ENCODE peak calls at places on chromosomes 12 and 14, in seven cellular contexts. X, Q, T, G, A, I and Z are unnamed samples.

GRCh38 chr14:23307687-23308644 is 1.3 kb downstream of the BCL2L2 start:
- DNase-seq in X (no peak), Q (no peak), T (no peak), G (no peak), A (no peak), I (no peak), Z (no peak)

GRCh38 chr12:47905313-47905730 is 528 bp upstream of the VDR start:
- DNase-seq in X (no peak), Q (no peak), T (peak), G (peak), A (no peak), I (no peak), Z (no peak)

GRCh38 chr14:35254736-35255135 is 37.4 kb upstream of the PSMA6 start:
- DNase-seq in X (peak), Q (no peak), T (no peak), G (no peak), A (no peak), I (no peak), Z (no peak)

GRCh38 chr12:34602213-34602940 is 580.1 kb downstream of the ALG10 start:
- DNase-seq in X (no peak), Q (no peak), T (no peak), G (peak), A (no peak), I (no peak), Z (no peak)

GRCh38 chr12:6070472-6071257 is 53.8 kb downstream of the VWF start:
- DNase-seq in X (no peak), Q (no peak), T (no peak), G (no peak), A (no peak), I (no peak), Z (peak)

GRCh38 chr14:94394594-94395305 is 6.3 kb upstream of the SERPINA1 start:
- DNase-seq in X (no peak), Q (no peak), T (no peak), G (no peak), A (no peak), I (no peak), Z (peak)

GRCh38 chr14:37819155-37820015 is 224.0 kb downstream of the TTC6 start:
- DNase-seq in X (no peak), Q (no peak), T (no peak), G (no peak), A (no peak), I (no peak), Z (peak)

GRCh38 chr12:58668831-58669230 is 251.5 kb downstream of the LRIG3 start:
- DNase-seq in X (no peak), Q (no peak), T (no peak), G (no peak), A (no peak), I (no peak), Z (no peak)

GRCh38 chr12:40889329-40889728 is 197.1 kb downstream of the CNTN1 start:
- DNase-seq in X (no peak), Q (no peak), T (no peak), G (no peak), A (no peak), I (no peak), Z (no peak)

GRCh38 chr14:49218436-49219092 is 367.6 kb downstream of the RPS29 start:
- DNase-seq in X (no peak), Q (no peak), T (no peak), G (no peak), A (no peak), I (no peak), Z (no peak)

GRCh38 chr14:61586539-61587396 is 108.5 kb upstream of the HIF1A start:
- DNase-seq in X (no peak), Q (peak), T (no peak), G (no peak), A (no peak), I (no peak), Z (no peak)

GRCh38 chr12:113333877-113334785 is 778 bp downstream of the SLC8B1 start:
- DNase-seq in X (no peak), Q (no peak), T (no peak), G (no peak), A (no peak), I (no peak), Z (no peak)

GRCh38 chr12:98464155-98464554 is 51.2 kb upstream of the TMPO start:
- DNase-seq in X (no peak), Q (no peak), T (no peak), G (no peak), A (no peak), I (no peak), Z (no peak)

GRCh38 chr12:72072613-72073212 is 134.1 kb downstream of the TPH2 start:
- DNase-seq in X (no peak), Q (no peak), T (no peak), G (peak), A (no peak), I (no peak), Z (no peak)

GRCh38 chr14:35402323-35403084 is 2.0 kb downstream of the NFKBIA start:
- DNase-seq in X (no peak), Q (no peak), T (no peak), G (no peak), A (no peak), I (no peak), Z (no peak)

GRCh38 chr14:71070169-71070568 is 162.9 kb downstream of the PCNX1 start:
- DNase-seq in X (no peak), Q (no peak), T (no peak), G (no peak), A (no peak), I (no peak), Z (no peak)

GRCh38 chr12:47835831-47836155 is 16.1 kb upstream of the HDAC7 start:
- DNase-seq in X (no peak), Q (no peak), T (no peak), G (no peak), A (no peak), I (no peak), Z (no peak)

GRCh38 chr14:104768437-104769323 is 15.7 kb downstream of the SIVA1 start:
- DNase-seq in X (peak), Q (peak), T (peak), G (peak), A (peak), I (peak), Z (peak)

GRCh38 chr14:34933301-34933700 is 49.5 kb upstream of the SRP54 start:
- DNase-seq in X (no peak), Q (no peak), T (no peak), G (no peak), A (no peak), I (no peak), Z (no peak)

GRCh38 chr12:114166360-114166759 is 200.2 kb upstream of the RBM19 start:
- DNase-seq in X (no peak), Q (peak), T (peak), G (peak), A (peak), I (no peak), Z (peak)

GRCh38 chr14:23441076-23441475 is 5.6 kb upstream of the MYH7 start:
- DNase-seq in X (no peak), Q (no peak), T (no peak), G (no peak), A (no peak), I (no peak), Z (no peak)

GRCh38 chr14:102125546-102125945 is 14.2 kb upstream of the WDR20 start:
- DNase-seq in X (no peak), Q (no peak), T (no peak), G (no peak), A (no peak), I (no peak), Z (no peak)

GRCh38 chr12:124919646-124920352 is 5.3 kb upstream of the UBC start:
- DNase-seq in X (peak), Q (no peak), T (no peak), G (no peak), A (no peak), I (no peak), Z (no peak)

GRCh38 chr12:108231909-108232434 is 102.9 kb downstream of the WSCD2 start:
- DNase-seq in X (no peak), Q (no peak), T (no peak), G (no peak), A (no peak), I (no peak), Z (no peak)

GRCh38 chr12:108234155-108234554 is 105.0 kb downstream of the CMKLR1 start:
- DNase-seq in X (no peak), Q (no peak), T (no peak), G (peak), A (no peak), I (no peak), Z (no peak)

GRCh38 chr12:108231109-108231905 is 102.2 kb downstream of the WSCD2 start:
- DNase-seq in X (no peak), Q (no peak), T (no peak), G (no peak), A (no peak), I (no peak), Z (no peak)

GRCh38 chr12:108235231-108235959 is 103.7 kb downstream of the CMKLR1 start:
- DNase-seq in X (no peak), Q (no peak), T (no peak), G (no peak), A (no peak), I (no peak), Z (no peak)

GRCh38 chr12:108232565-108232964 is 103.5 kb downstream of the WSCD2 start:
- DNase-seq in X (no peak), Q (no peak), T (peak), G (no peak), A (peak), I (no peak), Z (no peak)
- TF ChIP-seq SIN3A in X (no peak), Q (no peak), T (no peak), G (no peak), A (no peak), I (no peak), Z (no peak)

GRCh38 chr12:53077030-53077429 is 2.2 kb downstream of the SPRYD3 start:
- DNase-seq in X (no peak), Q (no peak), T (no peak), G (no peak), A (no peak), I (no peak), Z (no peak)
- TF ChIP-seq SIN3A in X (no peak), Q (no peak), T (no peak), G (no peak), A (no peak), I (no peak), Z (no peak)

GRCh38 chr14:65975865-65976264 is 510.3 kb upstream of the CCDC196 start:
- DNase-seq in X (no peak), Q (no peak), T (no peak), G (no peak), A (no peak), I (no peak), Z (no peak)
- TF ChIP-seq SIN3A in X (no peak), Q (no peak), T (no peak), G (no peak), A (no peak), I (no peak), Z (no peak)

GRCh38 chr12:120468271-120468845 is 1.2 kb downstream of the SRSF9 start:
- DNase-seq in X (no peak), Q (peak), T (no peak), G (peak), A (no peak), I (no peak), Z (peak)

GRCh38 chr12:120467439-120467838 is 2.1 kb downstream of the SRSF9 start:
- DNase-seq in X (no peak), Q (no peak), T (no peak), G (no peak), A (no peak), I (no peak), Z (no peak)

GRCh38 chr12:120469450-120470149 is at the start of gene SRSF9:
- DNase-seq in X (peak), Q (peak), T (peak), G (peak), A (peak), I (peak), Z (peak)

GRCh38 chr12:120470150-120470817 is 736 bp upstream of the SRSF9 start:
- DNase-seq in X (no peak), Q (no peak), T (no peak), G (no peak), A (no peak), I (no peak), Z (peak)

DNA sequence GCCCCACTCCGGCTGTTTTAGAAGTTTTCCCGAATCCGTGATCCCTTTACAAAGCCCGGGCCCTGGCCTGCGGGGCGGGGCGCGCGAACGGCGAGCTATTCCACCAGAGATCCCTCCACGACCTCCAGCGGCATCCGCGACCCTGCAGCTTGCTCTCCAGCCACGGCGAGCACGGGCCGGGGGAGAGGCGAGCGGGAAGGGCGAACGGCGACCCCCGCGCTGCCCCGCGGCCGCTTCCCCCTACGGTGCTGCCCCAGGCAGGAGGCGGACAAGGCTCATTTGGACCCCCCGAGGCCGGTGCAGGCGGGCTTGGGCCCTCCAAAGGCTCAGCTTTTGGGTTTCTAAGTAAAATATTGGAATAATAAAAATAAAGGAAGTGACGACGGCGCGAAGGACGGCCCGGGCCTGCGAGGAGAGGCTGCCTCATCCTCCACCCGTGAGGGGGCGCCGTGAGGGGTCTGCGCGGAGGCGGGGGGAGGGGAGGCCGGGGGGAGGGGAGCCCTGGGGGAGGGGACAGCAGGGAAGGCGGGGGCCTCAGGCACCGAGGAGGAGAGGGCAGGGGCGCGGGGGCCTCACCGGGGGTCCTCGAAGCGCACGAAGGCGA is 600 bp downstream of the SRSF9 start:
- DNase-seq in X (no peak), Q (no peak), T (peak), G (peak), A (no peak), I (no peak), Z (no peak)
- TF ChIP-seq SIN3A in X (no peak), Q (no peak), T (peak), G (peak), A (no peak), I (no peak), Z (no peak)

DNA sequence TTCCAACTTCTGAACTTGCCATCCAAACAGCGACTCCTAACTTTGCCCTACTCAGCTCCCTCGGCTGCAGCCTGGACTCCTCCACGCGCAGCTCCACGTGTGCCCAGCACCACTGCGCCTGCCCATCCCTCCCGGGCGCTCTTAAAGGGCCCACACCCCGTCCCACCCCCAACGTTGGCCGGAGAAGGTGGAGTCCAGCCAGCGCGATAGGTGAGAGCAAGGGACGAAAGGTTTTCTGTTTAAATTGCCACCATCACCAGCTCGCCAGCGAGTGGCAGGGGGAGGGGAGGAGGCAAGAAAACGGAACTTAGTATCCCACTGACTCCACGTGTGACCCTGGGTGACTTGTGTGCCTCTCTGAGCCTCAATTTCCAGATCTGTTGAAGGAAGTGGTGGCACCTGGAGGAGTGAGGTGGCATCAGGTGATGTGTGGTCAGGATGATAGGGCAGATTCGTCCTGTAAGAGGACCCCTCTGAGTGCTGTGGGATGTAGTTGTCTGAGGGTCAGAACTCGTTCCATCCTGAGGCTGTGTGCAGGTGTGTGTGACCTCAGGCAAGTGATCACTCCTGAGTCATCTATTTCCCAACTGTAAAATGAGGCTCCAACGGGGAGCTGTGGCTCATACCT is 59.7 kb downstream of the TRPV4 start:
- DNase-seq in X (no peak), Q (no peak), T (no peak), G (no peak), A (no peak), I (no peak), Z (no peak)
- TF ChIP-seq SIN3A in X (no peak), Q (no peak), T (no peak), G (no peak), A (peak), I (no peak), Z (peak)

GRCh38 chr12:21989819-21990412 is 48.7 kb upstream of the ABCC9 start:
- DNase-seq in X (no peak), Q (no peak), T (no peak), G (peak), A (peak), I (no peak), Z (peak)
- TF ChIP-seq SIN3A in X (no peak), Q (no peak), T (no peak), G (no peak), A (no peak), I (no peak), Z (no peak)

DNA sequence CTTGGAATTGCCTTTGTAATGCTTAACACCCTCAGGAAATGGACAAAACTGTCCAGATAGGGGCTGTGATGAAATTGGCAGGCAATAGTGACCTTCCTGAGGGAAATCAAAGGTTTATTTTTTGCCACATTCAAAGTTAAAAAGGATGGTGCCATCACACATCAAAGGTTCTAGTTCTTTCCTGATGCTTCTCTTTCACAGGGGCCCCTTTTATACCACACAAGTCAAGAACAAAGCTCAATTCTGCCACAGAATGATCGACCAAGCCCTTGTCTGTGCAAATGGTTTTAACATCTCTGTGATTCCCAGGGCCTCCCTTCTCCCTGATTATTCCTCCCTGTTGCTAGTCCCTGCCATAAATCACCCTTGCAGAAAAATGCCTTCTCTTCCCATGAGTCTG is 22.6 kb downstream of the SMCO2 start:
- DNase-seq in X (no peak), Q (no peak), T (no peak), G (no peak), A (no peak), I (no peak), Z (no peak)
- TF ChIP-seq SIN3A in X (no peak), Q (no peak), T (no peak), G (no peak), A (no peak), I (no peak), Z (no peak)

GRCh38 chr14:55381561-55381960 is 30.1 kb downstream of the ATG14 start:
- DNase-seq in X (no peak), Q (no peak), T (no peak), G (no peak), A (no peak), I (no peak), Z (no peak)
- TF ChIP-seq SIN3A in X (no peak), Q (no peak), T (no peak), G (no peak), A (no peak), I (no peak), Z (no peak)

DNA sequence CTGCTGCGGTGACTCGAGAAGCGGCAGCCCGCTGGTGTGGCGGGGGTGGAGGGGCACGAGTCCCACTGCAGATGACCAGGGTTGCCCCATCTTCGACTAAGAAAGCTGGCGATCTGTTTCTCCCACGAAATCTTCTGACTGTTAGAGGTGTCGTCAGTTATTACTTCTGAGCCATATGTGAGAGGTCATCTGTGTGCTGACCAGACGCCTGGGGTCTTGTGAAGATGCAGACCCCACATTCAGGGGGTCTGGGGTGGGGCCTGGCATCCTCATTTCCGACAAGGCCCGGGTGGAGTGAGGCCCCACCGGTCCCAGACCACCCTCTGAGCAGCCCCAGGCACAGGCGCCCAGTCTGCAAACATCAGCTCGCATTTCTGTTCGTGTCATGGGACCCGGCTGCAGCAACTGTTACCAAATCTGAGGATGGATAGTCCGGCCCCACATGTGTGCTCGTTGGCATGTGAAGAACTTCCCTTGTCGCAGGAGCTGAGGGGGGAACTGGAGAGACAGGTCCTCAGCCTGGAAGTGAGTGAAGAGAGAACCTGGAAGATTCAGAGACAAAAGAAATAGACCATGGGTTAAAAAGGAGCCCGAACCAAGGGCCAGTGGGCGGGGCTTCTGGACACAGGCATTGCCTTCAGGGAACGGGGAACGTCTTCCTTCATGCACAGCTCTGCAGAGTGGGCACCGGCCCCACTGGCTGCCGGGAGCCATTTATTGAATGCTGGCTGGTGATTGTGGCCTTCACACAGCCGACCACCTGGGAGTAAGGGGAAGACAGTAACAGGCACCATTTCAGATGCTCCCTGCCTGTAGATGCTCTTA is 135.2 kb downstream of the ADGRD1 start:
- DNase-seq in X (no peak), Q (no peak), T (no peak), G (no peak), A (no peak), I (no peak), Z (no peak)
- TF ChIP-seq SIN3A in X (no peak), Q (no peak), T (no peak), G (no peak), A (no peak), I (no peak), Z (no peak)

GRCh38 chr12:94080684-94081009 is 67.7 kb upstream of the PLXNC1 start:
- DNase-seq in X (no peak), Q (no peak), T (no peak), G (no peak), A (no peak), I (no peak), Z (peak)
- TF ChIP-seq SIN3A in X (no peak), Q (no peak), T (no peak), G (no peak), A (no peak), I (no peak), Z (no peak)